ENCODE peak calls at places on chromosomes 3 and 15, in four cellular contexts. N is IMR-90, C is brain microvascular endothelial cell, D is tibial artery. X is an unnamed sample. For H3K36me3, the result is how much of the 10 kb centered on the place peaks cover.

GRCh38 chr3:123155471-123156011 is 46.2 kb upstream of the SEC22A start:
- DNase-seq in N (no peak), C (no peak), D (no peak), X (no peak)

GRCh38 chr3:194617058-194617671 is 16.1 kb downstream of the TMEM44 start:
- DNase-seq in C (no peak), N (no peak), D (no peak), X (no peak)

GRCh38 chr15:78811124-78811824 is at the start of gene ADAMTS7:
- DNase-seq in D (peak), C (peak), N (peak), X (peak)

GRCh38 chr15:93759626-93760025 is 471.7 kb upstream of the MCTP2 start:
- DNase-seq in N (no peak), C (no peak), D (no peak), X (no peak)

GRCh38 chr3:193194417-193194816 is 46.6 kb upstream of the PLAAT1 start:
- DNase-seq in C (no peak), N (no peak), D (no peak), X (no peak)

GRCh38 chr3:89571298-89571697 is 463.9 kb downstream of the EPHA3 start:
- DNase-seq in D (no peak), N (no peak), C (no peak), X (peak)

GRCh38 chr3:178585439-178585838 is 49.2 kb downstream of the KCNMB2 start:
- DNase-seq in C (no peak), N (no peak), D (no peak), X (no peak)

GRCh38 chr15:40363611-40364010 is 5.6 kb downstream of the DISP2 start:
- DNase-seq in N (no peak), C (no peak), D (no peak), X (no peak)

GRCh38 chr3:64138046-64138445 is 87.2 kb downstream of the PRICKLE2 start:
- DNase-seq in C (peak), N (no peak), D (no peak), X (no peak)

GRCh38 chr3:163476179-163476578 is 1602.1 kb downstream of the SI start:
- DNase-seq in D (no peak), C (peak), N (no peak), X (no peak)

GRCh38 chr3:46545695-46546630 is 20.1 kb downstream of the LRRC2 start:
- DNase-seq in C (no peak), D (no peak), N (no peak), X (no peak)

GRCh38 chr3:159114582-159114981 is 312.7 kb downstream of the MFSD1 start:
- DNase-seq in D (no peak), N (no peak), C (no peak), X (no peak)

GRCh38 chr3:100257601-100258000 is 3.2 kb upstream of the TBC1D23 start:
- DNase-seq in C (no peak), N (peak), D (no peak), X (no peak)

GRCh38 chr3:64916937-64917336 is 229.1 kb upstream of the ADAMTS9 start:
- DNase-seq in D (no peak), N (no peak), C (no peak), X (no peak)

GRCh38 chr3:11605398-11605797 is 38.3 kb downstream of the VGLL4 start:
- DNase-seq in C (no peak), D (no peak), N (no peak), X (no peak)

GRCh38 chr3:94115482-94115881 is 52.6 kb downstream of the NSUN3 start:
- DNase-seq in D (no peak), C (peak), N (peak), X (no peak)

GRCh38 chr3:66017084-66017990 is 21.4 kb downstream of the MAGI1 start:
- DNase-seq in C (no peak), N (no peak), D (no peak), X (no peak)
- H3K36me3 ChIP-seq in C (under half), N (under half), D (under half), X (under half)

GRCh38 chr15:47412802-47413201 is 304.5 kb upstream of the SEMA6D start:
- DNase-seq in D (no peak), N (no peak), C (no peak), X (no peak)
- TF ChIP-seq CTCF in D (no peak), N (no peak), C (no peak), X (no peak)

DNA sequence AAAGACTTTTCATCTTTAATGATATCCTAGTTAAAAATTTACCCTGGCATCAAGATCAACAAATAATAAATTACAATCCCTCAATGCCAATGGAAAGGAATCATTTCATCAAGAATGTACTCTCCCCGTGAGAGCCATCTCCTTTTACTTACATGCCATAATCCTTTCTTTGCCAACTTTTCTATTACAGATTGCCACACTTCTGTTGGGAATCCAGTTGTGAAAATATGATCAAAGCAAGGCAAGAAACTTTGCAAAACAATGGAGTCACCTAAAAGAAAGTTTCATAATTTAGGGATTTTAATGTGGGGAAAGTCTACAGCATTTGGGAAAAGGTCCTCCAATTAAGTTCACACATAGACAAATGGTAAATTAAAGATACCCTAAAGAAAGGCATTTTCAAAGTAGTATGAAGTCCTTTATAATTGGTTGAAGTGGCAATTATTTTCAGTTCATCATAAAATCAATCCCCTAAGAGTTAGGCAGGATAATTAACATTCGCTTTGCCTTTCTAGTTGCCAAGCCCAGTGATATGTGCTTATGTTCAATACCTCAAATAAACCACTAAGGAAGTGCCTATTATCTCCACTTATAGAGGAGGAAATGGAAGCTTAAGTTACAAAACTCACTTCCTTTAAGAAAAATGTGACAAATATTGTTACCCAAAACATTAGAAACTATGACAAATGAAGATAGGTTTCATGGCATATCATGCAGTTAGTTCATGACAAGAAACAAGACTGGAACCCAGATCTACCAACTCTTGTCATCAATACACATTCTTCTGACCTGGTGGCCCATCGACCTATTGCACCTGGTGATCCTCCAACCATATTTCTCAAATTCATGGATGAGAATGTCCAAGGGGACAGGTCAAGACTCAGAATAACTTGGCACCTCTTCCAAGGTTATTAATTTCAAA is 49.1 kb downstream of the TRANK1 start:
- DNase-seq in D (no peak), C (no peak), N (no peak), X (no peak)
- H3K27ac ChIP-seq in D (no peak), C (no peak), N (no peak), X (no peak)

GRCh38 chr15:80570553-80570952 is 124.6 kb upstream of the ABHD17C start:
- DNase-seq in N (no peak), D (peak), C (no peak), X (no peak)
- H3K36me3 ChIP-seq in N (under half), D (under half), C (under half), X (under half)

GRCh38 chr3:187705164-187705563 is 2.8 kb upstream of the RTP2 start:
- DNase-seq in C (peak), N (peak), D (no peak), X (no peak)
- TF ChIP-seq CTCF in C (no peak), N (no peak), D (no peak), X (no peak)

GRCh38 chr15:67836955-67837354 is 2.9 kb downstream of the RNU6-1 start:
- DNase-seq in D (no peak), N (no peak), C (no peak), X (no peak)

GRCh38 chr15:67835349-67836133 is 4.3 kb downstream of the RNU6-1 start:
- DNase-seq in N (no peak), C (no peak), D (no peak), X (no peak)

GRCh38 chr15:67834593-67835348 is 5.1 kb downstream of the RNU6-1 start:
- DNase-seq in N (no peak), C (no peak), D (no peak), X (no peak)

GRCh38 chr15:67836477-67836876 is 3.4 kb downstream of the RNU6-1 start:
- DNase-seq in N (peak), C (no peak), D (peak), X (peak)

DNA sequence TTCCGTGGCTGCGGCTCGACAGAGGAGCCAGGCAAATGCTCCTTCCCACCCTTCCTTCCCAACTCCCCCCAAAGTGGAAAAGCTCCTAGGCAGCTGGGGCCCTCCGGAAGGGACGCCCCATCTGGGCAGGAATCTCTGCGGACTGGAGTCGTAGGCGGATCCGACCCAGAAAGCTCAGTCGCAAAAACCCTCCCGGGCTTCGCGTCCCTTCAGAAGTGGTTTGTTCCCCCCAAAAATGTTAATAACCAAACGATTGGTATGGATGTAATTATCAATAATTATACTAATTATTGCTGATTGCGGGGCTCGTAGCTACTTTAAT is 3.8 kb downstream of the RNU6-1 start:
- DNase-seq in D (no peak), N (no peak), C (no peak), X (no peak)
- H3K27ac ChIP-seq in D (no peak), N (no peak), C (no peak), X (no peak)

GRCh38 chr3:142536519-142536918 is 42.0 kb downstream of the ATR start:
- DNase-seq in D (no peak), N (no peak), C (no peak), X (no peak)
- H3K36me3 ChIP-seq in D (half or more), N (under half), C (under half), X (half or more)

GRCh38 chr15:75594276-75594675 is 15.2 kb upstream of the PTPN9 start:
- DNase-seq in N (no peak), D (no peak), C (no peak), X (no peak)

GRCh38 chr15:75596703-75597345 is 17.7 kb upstream of the PTPN9 start:
- DNase-seq in N (no peak), C (no peak), D (no peak), X (no peak)

GRCh38 chr15:75599396-75599795 is 20.3 kb upstream of the PTPN9 start:
- DNase-seq in C (no peak), D (no peak), N (no peak), X (no peak)

GRCh38 chr15:75598361-75598760 is 19.2 kb upstream of the PTPN9 start:
- DNase-seq in N (no peak), D (no peak), C (no peak), X (no peak)

GRCh38 chr15:75597667-75598341 is 18.7 kb upstream of the PTPN9 start:
- DNase-seq in D (no peak), N (no peak), C (no peak), X (no peak)
- TF ChIP-seq CTCF in D (peak), N (peak), C (peak), X (peak)

GRCh38 chr15:75648156-75649000 is 666 bp downstream of the SNX33 start:
- DNase-seq in N (no peak), C (no peak), D (peak), X (peak)
- H3K27ac ChIP-seq in N (peak), C (peak), D (peak), X (peak)

X was measured in left ventricle myocardium inferior.